ENCODE peak calls at places on chromosomes 5 and 9, in six cellular contexts. Q is hepatocyte; T is lower lobe of right lung; H is cardiac muscle cell; Z is cardiac fibroblast; I is CD8-positive, alpha-beta memory T cell. W is an unnamed sample.

GRCh38 chr9:69357854-69358220 is 32.8 kb downstream of the ENTREP1 start:
- DNase-seq in Q (no peak), T (no peak), H (no peak), Z (no peak), I (no peak), W (no peak)

GRCh38 chr5:180315762-180316212 is 23.9 kb upstream of the MAPK9 start:
- DNase-seq in Q (peak; percentile 58), T (peak; percentile 81), H (peak; percentile 51), Z (peak; percentile 67), I (peak; percentile 45), W (no peak)

GRCh38 chr5:177985430-177986040 is 10.5 kb downstream of the PROP1 start:
- DNase-seq in Q (no peak), T (no peak), H (no peak), Z (no peak), I (no peak), W (no peak)

GRCh38 chr9:93601063-93601462 is 24.7 kb downstream of the PHF2 start:
- DNase-seq in Q (no peak), T (no peak), H (no peak), Z (no peak), I (no peak), W (no peak)

GRCh38 chr5:114726126-114726525 is 364.3 kb downstream of the KCNN2 start:
- DNase-seq in Q (no peak), T (no peak), H (no peak), Z (no peak), I (no peak), W (no peak)

GRCh38 chr5:42507451-42508092 is 84.3 kb downstream of the GHR start:
- DNase-seq in Q (no peak), T (no peak), H (peak; percentile 21), Z (peak; percentile 12), I (no peak), W (no peak)

GRCh38 chr5:126414874-126415502 is 8.2 kb upstream of the GRAMD2B start:
- DNase-seq in Q (peak; percentile 16), T (no peak), H (peak; percentile 62), Z (peak; percentile 89), I (no peak), W (no peak)

GRCh38 chr5:109455598-109456096 is 45.9 kb upstream of the PJA2 start:
- DNase-seq in Q (peak; percentile 83), T (no peak), H (peak; percentile 26), Z (peak; percentile 98), I (no peak), W (peak; percentile 93)

GRCh38 chr5:158992104-158992740 is 107.5 kb downstream of the EBF1 start:
- DNase-seq in Q (no peak), T (no peak), H (no peak), Z (peak; percentile 86), I (no peak), W (no peak)

GRCh38 chr9:109775516-109775915 is 4.5 kb upstream of the PALM2AKAP2 start:
- DNase-seq in Q (no peak), T (no peak), H (no peak), Z (peak; percentile 47), I (no peak), W (no peak)

GRCh38 chr9:112334319-112334828 is 955 bp upstream of the PTBP3 start:
- DNase-seq in Q (peak; percentile 36), T (no peak), H (no peak), Z (peak; percentile 46), I (peak; percentile 43), W (no peak)

GRCh38 chr9:127133739-127134167 is 11.3 kb upstream of the ANGPTL2 start:
- DNase-seq in Q (peak; percentile 61), T (no peak), H (peak; percentile 21), Z (peak; percentile 77), I (no peak), W (no peak)

GRCh38 chr5:54874337-54875021 is 110.9 kb downstream of the ESM1 start:
- DNase-seq in Q (no peak), T (no peak), H (no peak), Z (peak; percentile 67), I (no peak), W (no peak)

GRCh38 chr5:88555658-88556057 is 287.0 kb upstream of the TMEM161B start:
- DNase-seq in Q (no peak), T (no peak), H (peak; percentile 31), Z (no peak), I (no peak), W (no peak)

GRCh38 chr9:72721086-72721485 is 199.7 kb downstream of the TMC1 start:
- DNase-seq in Q (no peak), T (no peak), H (no peak), Z (no peak), I (no peak), W (no peak)

DNA sequence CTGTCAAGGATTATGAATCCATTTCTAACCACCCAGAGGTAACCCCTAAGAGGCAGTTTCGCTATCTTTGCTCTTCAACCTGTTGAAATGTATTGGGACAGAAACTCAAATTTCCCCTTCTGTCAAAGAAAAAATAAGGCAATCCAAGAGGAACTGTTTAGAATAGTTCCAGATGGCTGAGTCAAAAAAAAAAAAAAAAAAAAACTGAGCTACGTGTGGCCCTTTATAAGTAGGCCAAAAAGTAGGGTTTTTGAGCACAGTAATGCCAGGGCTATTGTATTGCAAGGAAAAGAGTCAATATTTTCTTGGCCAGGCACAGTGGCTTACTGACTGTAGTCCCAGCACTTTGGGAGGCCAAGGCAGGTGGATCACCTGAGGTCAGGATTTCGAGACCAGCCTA is 95.0 kb downstream of the RAD23B start:
- DNase-seq in Q (no peak), T (no peak), H (no peak), Z (no peak), I (no peak), W (no peak)
- H3K4me3 ChIP-seq in Q (no peak overlapping the region), T (no peak overlapping the region), H (no peak overlapping the region), Z (no peak overlapping the region), I (no peak overlapping the region), W (no peak overlapping the region)

GRCh38 chr9:38162332-38162985 is 93.4 kb upstream of the SHB start:
- DNase-seq in Q (no peak), T (no peak), H (no peak), Z (no peak), I (no peak), W (peak; percentile 77)

GRCh38 chr9:38163518-38163917 is 94.5 kb upstream of the SHB start:
- DNase-seq in Q (no peak), T (no peak), H (no peak), Z (no peak), I (no peak), W (no peak)

GRCh38 chr9:38160613-38161215 is 91.7 kb upstream of the SHB start:
- DNase-seq in Q (peak; percentile 77), T (peak; percentile 57), H (peak; percentile 81), Z (peak; percentile 69), I (peak; percentile 15), W (no peak)

GRCh38 chr9:38166501-38166900 is 97.5 kb upstream of the SHB start:
- DNase-seq in Q (no peak), T (no peak), H (no peak), Z (no peak), I (no peak), W (no peak)

GRCh38 chr9:38164659-38165221 is 95.7 kb upstream of the SHB start:
- DNase-seq in Q (no peak), T (no peak), H (no peak), Z (no peak), I (no peak), W (no peak)
- H3K4me3 ChIP-seq in Q (no peak overlapping the region), T (no peak overlapping the region), H (no peak overlapping the region), Z (no peak overlapping the region), I (no peak overlapping the region), W (no peak overlapping the region)

GRCh38 chr5:131533844-131534243 is 101.2 kb downstream of the RAPGEF6 start:
- DNase-seq in Q (no peak), T (no peak), H (no peak), Z (no peak), I (no peak), W (no peak)

GRCh38 chr5:131528682-131529081 is 106.3 kb downstream of the RAPGEF6 start:
- DNase-seq in Q (peak; percentile 6), T (no peak), H (no peak), Z (no peak), I (no peak), W (no peak)

GRCh38 chr5:131530706-131531331 is 104.2 kb downstream of the RAPGEF6 start:
- DNase-seq in Q (no peak), T (no peak), H (no peak), Z (no peak), I (peak; percentile 11), W (no peak)

GRCh38 chr5:131534995-131535394 is 100.0 kb downstream of the RAPGEF6 start:
- DNase-seq in Q (no peak), T (no peak), H (no peak), Z (no peak), I (no peak), W (no peak)

DNA sequence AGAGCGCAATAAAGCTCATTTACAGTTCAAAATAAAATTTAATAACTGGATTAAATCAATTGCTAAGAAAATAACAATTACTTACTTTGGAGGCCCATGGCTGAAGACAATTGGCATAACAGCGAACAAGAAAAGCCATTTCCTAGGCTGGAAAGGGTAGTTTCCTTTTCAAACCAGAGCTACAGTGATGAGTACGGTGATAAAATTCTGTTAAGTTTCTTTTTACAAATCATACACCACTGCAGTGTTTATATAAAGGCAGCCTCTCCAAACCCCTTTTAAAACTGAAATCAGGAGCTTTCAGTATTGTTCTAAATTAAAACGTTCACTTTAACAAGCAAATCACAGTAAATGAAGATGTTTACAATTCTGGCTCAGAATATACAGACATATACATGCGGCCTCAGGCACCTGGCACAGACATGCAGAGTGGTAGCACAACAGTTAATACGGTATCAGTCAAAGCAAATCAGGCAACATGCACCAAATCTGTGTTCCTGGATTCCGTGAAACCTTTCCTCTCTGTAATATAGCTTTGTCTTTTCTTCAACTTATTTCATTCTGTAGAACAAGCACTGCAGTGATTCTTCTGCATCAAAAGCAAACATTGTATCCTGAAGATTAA is 102.9 kb downstream of the RAPGEF6 start:
- DNase-seq in Q (no peak), T (no peak), H (no peak), Z (no peak), I (peak; percentile 15), W (no peak)
- H3K4me3 ChIP-seq in Q (no peak overlapping the region), T (no peak overlapping the region), H (no peak overlapping the region), Z (no peak overlapping the region), I (peak overlapping the region; percentile 51), W (no peak overlapping the region)

GRCh38 chr5:143213231-143213850 is 190.1 kb downstream of the NR3C1 start:
- DNase-seq in Q (peak; percentile 28), T (no peak), H (no peak), Z (peak; percentile 70), I (no peak), W (no peak)

GRCh38 chr5:143214458-143214857 is 189.0 kb downstream of the NR3C1 start:
- DNase-seq in Q (no peak), T (no peak), H (no peak), Z (no peak), I (no peak), W (no peak)

GRCh38 chr5:143212261-143212660 is 191.2 kb downstream of the NR3C1 start:
- DNase-seq in Q (no peak), T (no peak), H (no peak), Z (peak; percentile 11), I (no peak), W (no peak)

GRCh38 chr5:143214890-143215289 is 188.6 kb downstream of the NR3C1 start:
- DNase-seq in Q (no peak), T (no peak), H (no peak), Z (no peak), I (no peak), W (no peak)

GRCh38 chr5:143213851-143214363 is 189.6 kb downstream of the NR3C1 start:
- DNase-seq in Q (no peak), T (no peak), H (no peak), Z (peak; percentile 53), I (no peak), W (no peak)
- H3K4me3 ChIP-seq in Q (no peak overlapping the region), T (no peak overlapping the region), H (no peak overlapping the region), Z (no peak overlapping the region), I (no peak overlapping the region), W (no peak overlapping the region)

GRCh38 chr9:95171001-95171400 is 146.5 kb downstream of the FANCC start:
- DNase-seq in Q (no peak), T (no peak), H (no peak), Z (peak; percentile 46), I (no peak), W (no peak)
- H3K4me3 ChIP-seq in Q (no peak overlapping the region), T (no peak overlapping the region), H (no peak overlapping the region), Z (no peak overlapping the region), I (no peak overlapping the region), W (no peak overlapping the region)